ENCODE peak calls at places on chromosomes 1 and 21, in eight cellular contexts. One of them, this sample, is unnamed.

GRCh38 chr1:61519631-61520030 is 205.3 kb downstream of the TM2D1 start:
- DNase-seq in mesendoderm: no peak
- DNase-seq in neural progenitor cell: no peak
- DNase-seq in CD4-positive, alpha-beta T cell: no peak
- DNase-seq in aorta: no peak
- DNase-seq in OCI-LY7: no peak
- DNase-seq in heart left ventricle: no peak
- DNase-seq in HCT116: no peak
- DNase-seq in this sample: peak; percentile 18

GRCh38 chr1:167635941-167636340 is 5.9 kb downstream of the RCSD1 start:
- DNase-seq in aorta: no peak
- DNase-seq in HCT116: no peak
- DNase-seq in heart left ventricle: no peak
- DNase-seq in CD4-positive, alpha-beta T cell: no peak
- DNase-seq in OCI-LY7: no peak
- DNase-seq in neural progenitor cell: no peak
- DNase-seq in mesendoderm: no peak
- DNase-seq in this sample: no peak

GRCh38 chr1:12014141-12014981 is 4.9 kb upstream of the MIIP start:
- DNase-seq in OCI-LY7: no peak
- DNase-seq in heart left ventricle: peak; percentile 27
- DNase-seq in HCT116: no peak
- DNase-seq in neural progenitor cell: no peak
- DNase-seq in aorta: no peak
- DNase-seq in mesendoderm: peak; percentile 70
- DNase-seq in CD4-positive, alpha-beta T cell: no peak
- DNase-seq in this sample: peak; percentile 33

GRCh38 chr1:112687785-112688496 is 13.5 kb downstream of the MOV10 start:
- DNase-seq in neural progenitor cell: no peak
- DNase-seq in OCI-LY7: no peak
- DNase-seq in HCT116: no peak
- DNase-seq in mesendoderm: no peak
- DNase-seq in heart left ventricle: no peak
- DNase-seq in aorta: no peak
- DNase-seq in CD4-positive, alpha-beta T cell: no peak
- DNase-seq in this sample: no peak

GRCh38 chr1:172351347-172351746 is 69.1 kb upstream of the C1orf105 start:
- DNase-seq in CD4-positive, alpha-beta T cell: no peak
- DNase-seq in mesendoderm: no peak
- DNase-seq in aorta: no peak
- DNase-seq in heart left ventricle: no peak
- DNase-seq in HCT116: no peak
- DNase-seq in OCI-LY7: no peak
- DNase-seq in neural progenitor cell: no peak
- DNase-seq in this sample: no peak

GRCh38 chr1:116325922-116326321 is 47.1 kb upstream of the ATP1A1 start:
- DNase-seq in CD4-positive, alpha-beta T cell: peak; percentile 60
- DNase-seq in HCT116: no peak
- DNase-seq in neural progenitor cell: no peak
- DNase-seq in heart left ventricle: no peak
- DNase-seq in OCI-LY7: peak; percentile 80
- DNase-seq in aorta: no peak
- DNase-seq in mesendoderm: peak; percentile 37
- DNase-seq in this sample: no peak

GRCh38 chr1:56133517-56134472 is 445.6 kb downstream of the PLPP3 start:
- DNase-seq in heart left ventricle: no peak
- DNase-seq in neural progenitor cell: no peak
- DNase-seq in HCT116: no peak
- DNase-seq in CD4-positive, alpha-beta T cell: no peak
- DNase-seq in mesendoderm: no peak
- DNase-seq in aorta: no peak
- DNase-seq in OCI-LY7: no peak
- DNase-seq in this sample: no peak

GRCh38 chr1:180928272-180929230 is 15.9 kb downstream of the KIAA1614 start:
- DNase-seq in HCT116: no peak
- DNase-seq in aorta: peak; percentile 7
- DNase-seq in OCI-LY7: no peak
- DNase-seq in CD4-positive, alpha-beta T cell: no peak
- DNase-seq in mesendoderm: no peak
- DNase-seq in heart left ventricle: peak; percentile 58
- DNase-seq in neural progenitor cell: no peak
- DNase-seq in this sample: no peak

GRCh38 chr1:198153804-198154203 is 3.0 kb upstream of the NEK7 start:
- DNase-seq in mesendoderm: no peak
- DNase-seq in aorta: peak; percentile 63
- DNase-seq in OCI-LY7: no peak
- DNase-seq in neural progenitor cell: no peak
- DNase-seq in HCT116: no peak
- DNase-seq in CD4-positive, alpha-beta T cell: no peak
- DNase-seq in heart left ventricle: no peak
- DNase-seq in this sample: no peak

GRCh38 chr1:216076751-216077150 is 346.5 kb downstream of the USH2A start:
- DNase-seq in HCT116: no peak
- DNase-seq in OCI-LY7: no peak
- DNase-seq in aorta: no peak
- DNase-seq in mesendoderm: no peak
- DNase-seq in CD4-positive, alpha-beta T cell: no peak
- DNase-seq in heart left ventricle: no peak
- DNase-seq in neural progenitor cell: no peak
- DNase-seq in this sample: no peak

GRCh38 chr1:29515188-29515955 is 279.1 kb downstream of the PTPRU start:
- DNase-seq in aorta: no peak
- DNase-seq in CD4-positive, alpha-beta T cell: no peak
- DNase-seq in HCT116: no peak
- DNase-seq in OCI-LY7: no peak
- DNase-seq in neural progenitor cell: no peak
- DNase-seq in heart left ventricle: no peak
- DNase-seq in mesendoderm: no peak
- DNase-seq in this sample: no peak

GRCh38 chr21:15415541-15416261 is 314.1 kb upstream of the USP25 start:
- DNase-seq in aorta: no peak
- DNase-seq in neural progenitor cell: no peak
- DNase-seq in OCI-LY7: no peak
- DNase-seq in heart left ventricle: no peak
- DNase-seq in HCT116: no peak
- DNase-seq in mesendoderm: no peak
- DNase-seq in CD4-positive, alpha-beta T cell: no peak
- DNase-seq in this sample: no peak

GRCh38 chr1:240008298-240008697 is 83.4 kb upstream of the FMN2 start:
- DNase-seq in mesendoderm: no peak
- DNase-seq in CD4-positive, alpha-beta T cell: no peak
- DNase-seq in heart left ventricle: no peak
- DNase-seq in aorta: no peak
- DNase-seq in OCI-LY7: no peak
- DNase-seq in neural progenitor cell: no peak
- DNase-seq in HCT116: no peak
- DNase-seq in this sample: no peak

GRCh38 chr21:36587388-36587787 is 107.5 kb upstream of the CLDN14 start:
- DNase-seq in OCI-LY7: no peak
- DNase-seq in mesendoderm: no peak
- DNase-seq in heart left ventricle: no peak
- DNase-seq in aorta: no peak
- DNase-seq in neural progenitor cell: no peak
- DNase-seq in CD4-positive, alpha-beta T cell: no peak
- DNase-seq in HCT116: peak; percentile 21
- DNase-seq in this sample: peak; percentile 73

GRCh38 chr1:63523738-63524137 is 413 bp downstream of the EFCAB7 start:
- DNase-seq in aorta: no peak
- DNase-seq in OCI-LY7: peak; percentile 21
- DNase-seq in HCT116: no peak
- DNase-seq in neural progenitor cell: peak; percentile 33
- DNase-seq in mesendoderm: no peak
- DNase-seq in CD4-positive, alpha-beta T cell: no peak
- DNase-seq in heart left ventricle: no peak
- DNase-seq in this sample: no peak

DNA sequence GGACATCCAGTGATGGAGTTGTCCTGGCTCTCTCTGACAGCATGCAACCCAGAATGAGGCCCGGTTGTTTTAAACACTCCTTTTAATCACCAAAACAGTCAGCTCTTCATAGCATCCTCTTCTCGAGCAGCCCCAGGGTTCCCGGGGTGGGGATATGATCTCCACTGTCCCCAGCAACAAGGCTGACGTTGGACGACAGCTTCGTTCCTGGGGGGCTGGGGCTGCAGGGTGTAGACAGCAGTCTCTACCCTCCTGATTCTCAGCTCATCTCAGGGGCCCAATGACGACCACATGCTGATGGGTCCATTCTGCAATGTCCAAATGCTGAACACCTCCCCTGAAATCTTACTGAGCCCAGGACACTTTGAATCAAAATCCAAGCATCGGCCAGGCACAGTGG is 27.0 kb downstream of the TRIM11 start:
- DNase-seq in HCT116: no peak
- DNase-seq in mesendoderm: no peak
- DNase-seq in aorta: peak; percentile 26
- DNase-seq in CD4-positive, alpha-beta T cell: no peak
- DNase-seq in heart left ventricle: peak; percentile 14
- DNase-seq in neural progenitor cell: no peak
- DNase-seq in OCI-LY7: no peak
- DNase-seq in this sample: no peak
- H3K27ac ChIP-seq in HCT116: no peak overlapping the region
- H3K27ac ChIP-seq in mesendoderm: no peak overlapping the region
- H3K27ac ChIP-seq in aorta: no peak overlapping the region
- H3K27ac ChIP-seq in CD4-positive, alpha-beta T cell: no peak overlapping the region
- H3K27ac ChIP-seq in heart left ventricle: no peak overlapping the region
- H3K27ac ChIP-seq in neural progenitor cell: no peak overlapping the region
- H3K27ac ChIP-seq in OCI-LY7: no peak overlapping the region
- H3K27ac ChIP-seq in this sample: no peak overlapping the region

GRCh38 chr1:18956189-18957135 is at the start of gene IFFO2:
- DNase-seq in HCT116: peak; percentile 76
- DNase-seq in neural progenitor cell: peak; percentile 97
- DNase-seq in CD4-positive, alpha-beta T cell: peak; percentile 97
- DNase-seq in mesendoderm: peak; percentile 94
- DNase-seq in OCI-LY7: peak; percentile 90
- DNase-seq in heart left ventricle: peak; percentile 99
- DNase-seq in aorta: peak; percentile 99
- DNase-seq in this sample: no peak

GRCh38 chr1:18953656-18954259 is 2.7 kb downstream of the IFFO2 start:
- DNase-seq in neural progenitor cell: no peak
- DNase-seq in OCI-LY7: no peak
- DNase-seq in HCT116: no peak
- DNase-seq in aorta: no peak
- DNase-seq in heart left ventricle: no peak
- DNase-seq in CD4-positive, alpha-beta T cell: no peak
- DNase-seq in mesendoderm: no peak
- DNase-seq in this sample: no peak

GRCh38 chr1:18954270-18955071 is 2.0 kb downstream of the IFFO2 start:
- DNase-seq in aorta: no peak
- DNase-seq in heart left ventricle: no peak
- DNase-seq in CD4-positive, alpha-beta T cell: no peak
- DNase-seq in mesendoderm: no peak
- DNase-seq in OCI-LY7: no peak
- DNase-seq in HCT116: no peak
- DNase-seq in neural progenitor cell: no peak
- DNase-seq in this sample: no peak

GRCh38 chr1:18955442-18956188 is 861 bp downstream of the IFFO2 start:
- DNase-seq in OCI-LY7: peak; percentile 46
- DNase-seq in CD4-positive, alpha-beta T cell: peak; percentile 51
- DNase-seq in HCT116: no peak
- DNase-seq in aorta: no peak
- DNase-seq in neural progenitor cell: peak; percentile 74
- DNase-seq in heart left ventricle: peak; percentile 73
- DNase-seq in mesendoderm: peak; percentile 57
- DNase-seq in this sample: no peak

GRCh38 chr1:18955116-18955441 is 1.4 kb downstream of the IFFO2 start:
- DNase-seq in neural progenitor cell: no peak
- DNase-seq in OCI-LY7: no peak
- DNase-seq in heart left ventricle: no peak
- DNase-seq in HCT116: no peak
- DNase-seq in aorta: no peak
- DNase-seq in mesendoderm: no peak
- DNase-seq in CD4-positive, alpha-beta T cell: no peak
- DNase-seq in this sample: no peak
- H3K27ac ChIP-seq in neural progenitor cell: no peak overlapping the region
- H3K27ac ChIP-seq in OCI-LY7: no peak overlapping the region
- H3K27ac ChIP-seq in heart left ventricle: peak overlapping the region; percentile 59
- H3K27ac ChIP-seq in HCT116: peak overlapping the region; percentile 70
- H3K27ac ChIP-seq in aorta: no peak overlapping the region
- H3K27ac ChIP-seq in mesendoderm: no peak overlapping the region
- H3K27ac ChIP-seq in CD4-positive, alpha-beta T cell: peak overlapping the region; percentile 74
- H3K27ac ChIP-seq in this sample: peak overlapping the region; percentile 92

GRCh38 chr1:46453449-46453848 is 36.2 kb upstream of the DMBX1 start:
- DNase-seq in aorta: no peak
- DNase-seq in mesendoderm: no peak
- DNase-seq in OCI-LY7: no peak
- DNase-seq in neural progenitor cell: no peak
- DNase-seq in CD4-positive, alpha-beta T cell: no peak
- DNase-seq in heart left ventricle: peak; percentile 5
- DNase-seq in HCT116: no peak
- DNase-seq in this sample: no peak
- H3K27ac ChIP-seq in aorta: no peak overlapping the region
- H3K27ac ChIP-seq in mesendoderm: no peak overlapping the region
- H3K27ac ChIP-seq in OCI-LY7: no peak overlapping the region
- H3K27ac ChIP-seq in neural progenitor cell: no peak overlapping the region
- H3K27ac ChIP-seq in CD4-positive, alpha-beta T cell: no peak overlapping the region
- H3K27ac ChIP-seq in heart left ventricle: no peak overlapping the region
- H3K27ac ChIP-seq in HCT116: no peak overlapping the region
- H3K27ac ChIP-seq in this sample: no peak overlapping the region

GRCh38 chr1:161090617-161091016 is 1.3 kb upstream of the NECTIN4 start:
- DNase-seq in aorta: no peak
- DNase-seq in mesendoderm: no peak
- DNase-seq in OCI-LY7: no peak
- DNase-seq in HCT116: no peak
- DNase-seq in heart left ventricle: no peak
- DNase-seq in CD4-positive, alpha-beta T cell: no peak
- DNase-seq in neural progenitor cell: no peak
- DNase-seq in this sample: no peak

GRCh38 chr1:161091093-161091492 is 1.7 kb upstream of the NECTIN4 start:
- DNase-seq in CD4-positive, alpha-beta T cell: no peak
- DNase-seq in OCI-LY7: no peak
- DNase-seq in HCT116: no peak
- DNase-seq in heart left ventricle: no peak
- DNase-seq in aorta: no peak
- DNase-seq in neural progenitor cell: no peak
- DNase-seq in mesendoderm: no peak
- DNase-seq in this sample: no peak

GRCh38 chr1:161089251-161089924 is at the start of gene NECTIN4:
- DNase-seq in HCT116: no peak
- DNase-seq in CD4-positive, alpha-beta T cell: no peak
- DNase-seq in OCI-LY7: no peak
- DNase-seq in aorta: no peak
- DNase-seq in heart left ventricle: no peak
- DNase-seq in neural progenitor cell: no peak
- DNase-seq in mesendoderm: no peak
- DNase-seq in this sample: peak; percentile 85

GRCh38 chr1:161088587-161089110 is 709 bp downstream of the NECTIN4 start:
- DNase-seq in heart left ventricle: no peak
- DNase-seq in HCT116: no peak
- DNase-seq in aorta: no peak
- DNase-seq in CD4-positive, alpha-beta T cell: no peak
- DNase-seq in neural progenitor cell: no peak
- DNase-seq in mesendoderm: no peak
- DNase-seq in OCI-LY7: no peak
- DNase-seq in this sample: no peak

DNA sequence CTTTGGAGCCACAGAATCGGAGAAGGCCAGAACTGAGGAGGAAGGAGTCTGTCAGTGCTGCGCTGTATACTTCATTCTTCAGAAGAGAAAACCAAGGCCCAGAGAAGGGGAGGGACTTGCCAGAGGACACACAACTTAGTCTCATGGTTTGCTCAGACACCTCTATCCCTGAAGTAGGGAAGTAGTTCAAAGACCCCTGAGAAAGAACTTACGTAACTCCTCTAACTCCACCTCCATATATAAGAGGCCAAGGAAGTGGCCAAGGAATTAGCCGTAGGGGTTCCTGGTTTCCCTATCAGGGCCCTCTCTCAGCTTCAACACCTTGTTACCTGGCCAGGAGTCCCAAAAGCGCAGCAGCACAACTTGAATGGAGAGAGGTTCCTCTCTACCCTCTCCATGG is 580 bp upstream of the NECTIN4 start:
- DNase-seq in CD4-positive, alpha-beta T cell: no peak
- DNase-seq in heart left ventricle: no peak
- DNase-seq in OCI-LY7: no peak
- DNase-seq in HCT116: no peak
- DNase-seq in aorta: no peak
- DNase-seq in neural progenitor cell: no peak
- DNase-seq in mesendoderm: no peak
- DNase-seq in this sample: no peak
- H3K27ac ChIP-seq in CD4-positive, alpha-beta T cell: no peak overlapping the region
- H3K27ac ChIP-seq in heart left ventricle: no peak overlapping the region
- H3K27ac ChIP-seq in OCI-LY7: no peak overlapping the region
- H3K27ac ChIP-seq in HCT116: no peak overlapping the region
- H3K27ac ChIP-seq in aorta: no peak overlapping the region
- H3K27ac ChIP-seq in neural progenitor cell: no peak overlapping the region
- H3K27ac ChIP-seq in mesendoderm: no peak overlapping the region
- H3K27ac ChIP-seq in this sample: peak overlapping the region; percentile 95